ENCODE peak calls at places on chromosomes 13 and 19, in four cellular contexts. L, Y, M and Q are unnamed samples.

GRCh38 chr13:47250141-47250540 is 353.3 kb upstream of the HTR2A start:
- DNase-seq in L (no peak), Y (no peak), M (no peak), Q (no peak)

GRCh38 chr19:35414442-35414841 is 33.6 kb upstream of the FFAR2 start:
- DNase-seq in L (no peak), Y (no peak), M (no peak), Q (peak)

GRCh38 chr13:40026174-40026585 is 370.7 kb downstream of the COG6 start:
- DNase-seq in L (no peak), Y (no peak), M (peak), Q (peak)

GRCh38 chr13:68173111-68173510 is 943.0 kb upstream of the PCDH9 start:
- DNase-seq in L (no peak), Y (no peak), M (no peak), Q (no peak)

GRCh38 chr19:18895038-18895827 is 725 bp downstream of the CERS1 start:
- DNase-seq in L (no peak), Y (peak), M (no peak), Q (no peak)

GRCh38 chr13:72221276-72221962 is 354.4 kb upstream of the DACH1 start:
- DNase-seq in L (no peak), Y (no peak), M (no peak), Q (no peak)

GRCh38 chr13:82758056-82758455 is 1124.2 kb downstream of the SLITRK1 start:
- DNase-seq in L (no peak), Y (no peak), M (no peak), Q (no peak)

GRCh38 chr13:102399791-102400618 is 1.8 kb downstream of the FGF14 start:
- DNase-seq in L (no peak), Y (no peak), M (no peak), Q (no peak)

GRCh38 chr19:290539-291521 is at the start of gene PLPP2:
- DNase-seq in L (peak), Y (no peak), M (no peak), Q (no peak)